ENCODE peak calls at places on chromosomes 4 and X, in four cellular contexts. One of them, this sample, is unnamed. For H3K36me3, the result is how much of the 10 kb centered on the place peaks cover.

GRCh38 chr4:158845166-158846041 is 76.6 kb downstream of the FNIP2 start:
- DNase-seq in lung: no peak
- DNase-seq in body of pancreas: no peak
- DNase-seq in neuronal stem cell: no peak
- DNase-seq in this sample: no peak

GRCh38 chr4:77074961-77075855 is 581 bp downstream of the CCNI start:
- DNase-seq in lung: peak
- DNase-seq in body of pancreas: peak
- DNase-seq in neuronal stem cell: peak
- DNase-seq in this sample: peak

GRCh38 chr4:117987464-117987863 is 46.8 kb upstream of the NDST3 start:
- DNase-seq in lung: no peak
- DNase-seq in body of pancreas: no peak
- DNase-seq in neuronal stem cell: no peak
- DNase-seq in this sample: no peak

GRCh38 chrX:114959729-114960128 is 57.7 kb downstream of the IL13RA2 start:
- DNase-seq in lung: no peak
- DNase-seq in body of pancreas: no peak
- DNase-seq in neuronal stem cell: no peak
- DNase-seq in this sample: no peak

GRCh38 chr4:2105559-2105958 is 46.4 kb downstream of the NAT8L start:
- DNase-seq in lung: no peak
- DNase-seq in body of pancreas: no peak
- DNase-seq in neuronal stem cell: no peak
- DNase-seq in this sample: no peak

GRCh38 chr4:108425988-108426387 is 194.4 kb upstream of the RPL34 start:
- DNase-seq in lung: no peak
- DNase-seq in body of pancreas: no peak
- DNase-seq in neuronal stem cell: no peak
- DNase-seq in this sample: no peak

GRCh38 chrX:635428-636192 is 5.0 kb downstream of the SHOX start:
- DNase-seq in lung: no peak
- DNase-seq in body of pancreas: no peak
- DNase-seq in neuronal stem cell: no peak
- DNase-seq in this sample: no peak

GRCh38 chrX:20382518-20383291 is 116.0 kb upstream of the RPS6KA3 start:
- DNase-seq in lung: no peak
- DNase-seq in body of pancreas: no peak
- DNase-seq in neuronal stem cell: no peak
- DNase-seq in this sample: no peak

GRCh38 chrX:84865113-84865512 is 138.6 kb upstream of the APOOL start:
- DNase-seq in lung: no peak
- DNase-seq in body of pancreas: no peak
- DNase-seq in neuronal stem cell: no peak
- DNase-seq in this sample: no peak

GRCh38 chr4:122845760-122846159 is 19.1 kb downstream of the FGF2 start:
- DNase-seq in lung: no peak
- DNase-seq in body of pancreas: no peak
- DNase-seq in neuronal stem cell: no peak
- DNase-seq in this sample: no peak

GRCh38 chr4:122847931-122848330 is 21.3 kb downstream of the FGF2 start:
- DNase-seq in lung: no peak
- DNase-seq in body of pancreas: no peak
- DNase-seq in neuronal stem cell: no peak
- DNase-seq in this sample: no peak

GRCh38 chr4:122845066-122845465 is 18.4 kb downstream of the FGF2 start:
- DNase-seq in lung: no peak
- DNase-seq in body of pancreas: no peak
- DNase-seq in neuronal stem cell: no peak
- DNase-seq in this sample: no peak

GRCh38 chr4:122842392-122842791 is 15.8 kb downstream of the FGF2 start:
- DNase-seq in lung: no peak
- DNase-seq in body of pancreas: no peak
- DNase-seq in neuronal stem cell: no peak
- DNase-seq in this sample: no peak

GRCh38 chr4:122842984-122843531 is 16.4 kb downstream of the FGF2 start:
- DNase-seq in lung: no peak
- DNase-seq in body of pancreas: no peak
- DNase-seq in neuronal stem cell: no peak
- DNase-seq in this sample: peak
- H3K36me3 ChIP-seq in lung: under half
- H3K36me3 ChIP-seq in body of pancreas: under half
- H3K36me3 ChIP-seq in neuronal stem cell: under half
- H3K36me3 ChIP-seq in this sample: under half

DNA sequence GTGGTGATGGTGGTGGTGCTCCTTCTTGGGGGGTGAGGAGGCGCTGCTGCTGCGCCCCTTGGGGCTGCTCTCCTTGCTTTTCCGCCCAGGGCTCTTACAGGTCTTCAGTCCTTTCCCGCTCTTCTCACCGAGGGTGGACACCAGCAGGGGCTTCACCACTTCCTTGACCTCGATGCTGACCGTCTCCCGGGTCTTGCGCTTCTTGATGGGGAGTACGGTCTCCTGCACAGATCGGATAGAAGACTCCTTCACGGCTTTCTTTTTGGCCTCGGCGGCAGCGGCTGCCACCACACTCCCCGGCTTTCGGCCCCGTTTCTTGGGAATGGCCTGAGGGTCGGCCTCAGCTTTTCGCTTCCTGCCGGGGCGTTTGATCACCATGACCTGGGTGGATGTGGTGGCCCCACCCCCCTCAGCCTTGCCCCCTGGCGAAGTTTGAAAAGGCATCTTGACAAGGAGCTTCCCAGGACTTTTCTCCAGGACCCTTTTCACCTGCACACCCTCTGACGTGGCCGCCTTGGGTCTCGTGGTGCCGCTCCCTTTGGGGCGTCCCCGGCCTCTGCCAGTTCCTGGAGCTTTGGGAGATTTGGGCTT is 11.1 kb upstream of the IRAK1 start:
- DNase-seq in lung: no peak
- DNase-seq in body of pancreas: no peak
- DNase-seq in neuronal stem cell: no peak
- DNase-seq in this sample: no peak
- H3K36me3 ChIP-seq in lung: under half
- H3K36me3 ChIP-seq in body of pancreas: under half
- H3K36me3 ChIP-seq in neuronal stem cell: half or more
- H3K36me3 ChIP-seq in this sample: under half

GRCh38 chrX:153848325-153848724 is 18.0 kb upstream of the PDZD4 start:
- DNase-seq in lung: no peak
- DNase-seq in body of pancreas: no peak
- DNase-seq in neuronal stem cell: no peak
- DNase-seq in this sample: no peak

GRCh38 chrX:153854702-153855101 is 24.4 kb upstream of the PDZD4 start:
- DNase-seq in lung: no peak
- DNase-seq in body of pancreas: no peak
- DNase-seq in neuronal stem cell: no peak
- DNase-seq in this sample: no peak

GRCh38 chrX:153853180-153853901 is 23.0 kb upstream of the PDZD4 start:
- DNase-seq in lung: no peak
- DNase-seq in body of pancreas: no peak
- DNase-seq in neuronal stem cell: no peak
- DNase-seq in this sample: no peak

GRCh38 chrX:153853902-153854267 is 23.5 kb upstream of the PDZD4 start:
- DNase-seq in lung: no peak
- DNase-seq in body of pancreas: no peak
- DNase-seq in neuronal stem cell: no peak
- DNase-seq in this sample: no peak

GRCh38 chrX:153851981-153852380 is 21.6 kb upstream of the PDZD4 start:
- DNase-seq in lung: no peak
- DNase-seq in body of pancreas: no peak
- DNase-seq in neuronal stem cell: no peak
- DNase-seq in this sample: no peak
- H3K36me3 ChIP-seq in lung: under half
- H3K36me3 ChIP-seq in body of pancreas: under half
- H3K36me3 ChIP-seq in neuronal stem cell: under half
- H3K36me3 ChIP-seq in this sample: under half

DNA sequence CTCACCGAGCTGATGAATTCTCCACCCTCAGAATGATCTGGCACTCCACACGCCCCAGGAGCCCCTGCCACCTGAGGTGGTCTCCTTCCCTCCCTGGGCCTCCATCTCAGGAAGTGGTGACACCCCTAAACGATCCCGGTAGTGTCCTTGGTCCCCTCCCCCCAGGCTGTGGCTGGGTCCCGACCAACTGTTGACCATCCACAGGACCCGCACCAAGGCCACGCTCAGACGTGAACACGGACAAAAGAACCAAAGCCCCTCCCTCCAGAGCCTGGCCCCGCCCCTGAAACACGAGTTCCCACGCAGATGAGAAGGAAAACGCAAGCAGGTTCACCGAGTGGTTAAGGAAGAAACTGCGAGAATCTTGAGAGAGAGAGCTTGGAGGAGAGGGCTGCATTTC is 16.6 kb downstream of the LRPAP1 start:
- DNase-seq in lung: no peak
- DNase-seq in body of pancreas: no peak
- DNase-seq in neuronal stem cell: no peak
- DNase-seq in this sample: no peak
- H3K36me3 ChIP-seq in lung: under half
- H3K36me3 ChIP-seq in body of pancreas: half or more
- H3K36me3 ChIP-seq in neuronal stem cell: half or more
- H3K36me3 ChIP-seq in this sample: under half